ENCODE peak calls at places on chromosome 14, in nine cellular contexts. Z, R, W, E, B, Y, F, O and X are unnamed samples.

GRCh38 chr14:54446201-54446693 is 5.1 kb upstream of the CNIH1 start:
- DNase-seq in B (peak; percentile 32), W (no peak), E (peak; percentile 75), Z (no peak), Y (peak; percentile 71), F (peak; percentile 67), R (no peak), O (peak; percentile 90), X (no peak)

GRCh38 chr14:80202888-80203562 is 8.3 kb downstream of the DIO2 start:
- DNase-seq in O (no peak), F (no peak), R (no peak), Z (peak; percentile 81), B (peak; percentile 18), W (no peak), Y (peak; percentile 27), E (peak; percentile 39), X (no peak)

GRCh38 chr14:67461341-67461985 is 27.1 kb downstream of the TMEM229B start:
- DNase-seq in B (peak; percentile 33), W (peak; percentile 8), Z (no peak), F (no peak), Y (no peak), O (no peak), E (no peak), R (no peak), X (no peak)

GRCh38 chr14:56422703-56423213 is 156.8 kb upstream of the TMEM260 start:
- DNase-seq in Z (peak; percentile 78), B (peak; percentile 74), W (peak; percentile 85), F (peak; percentile 64), R (peak; percentile 23), O (peak; percentile 70), Y (peak; percentile 79), E (peak; percentile 42), X (peak; percentile 91)

GRCh38 chr14:61872452-61872851 is 110.2 kb downstream of the SNAPC1 start:
- DNase-seq in B (no peak), F (no peak), Z (no peak), E (no peak), Y (no peak), R (no peak), O (no peak), W (no peak), X (no peak)

GRCh38 chr14:20492486-20492885 is 12.9 kb upstream of the RNASE10 start:
- DNase-seq in W (no peak), O (no peak), Z (no peak), Y (no peak), F (no peak), B (no peak), E (no peak), R (no peak), X (no peak)

GRCh38 chr14:69050235-69051184 is 71.4 kb upstream of the ACTN1 start:
- DNase-seq in F (no peak), R (no peak), Z (peak; percentile 41), O (no peak), B (no peak), Y (no peak), E (no peak), W (no peak), X (no peak)

GRCh38 chr14:95196268-95196667 is 38.9 kb upstream of the DICER1 start:
- DNase-seq in O (no peak), Y (peak; percentile 14), W (no peak), R (no peak), F (no peak), Z (peak; percentile 45), E (no peak), B (no peak), X (no peak)

GRCh38 chr14:93924592-93925355 is 2.4 kb upstream of the FAM181A start:
- DNase-seq in R (no peak), W (no peak), F (no peak), Y (no peak), Z (no peak), E (no peak), O (no peak), B (no peak), X (no peak)

GRCh38 chr14:98137626-98138025 is 1134.4 kb downstream of the BCL11B start:
- DNase-seq in B (no peak), R (no peak), Z (no peak), O (no peak), E (no peak), F (no peak), W (no peak), Y (no peak), X (no peak)

GRCh38 chr14:91947196-91948184 is at the start of gene FBLN5:
- DNase-seq in E (peak; percentile 38), B (peak; percentile 93), Z (peak; percentile 83), R (peak; percentile 81), O (peak; percentile 79), Y (no peak), W (peak; percentile 95), F (peak; percentile 84), X (no peak)

GRCh38 chr14:29320261-29320660 is 553.7 kb downstream of the FOXG1 start:
- DNase-seq in W (peak; percentile 39), Z (no peak), O (no peak), Y (no peak), E (no peak), B (no peak), R (no peak), F (no peak), X (no peak)

DNA sequence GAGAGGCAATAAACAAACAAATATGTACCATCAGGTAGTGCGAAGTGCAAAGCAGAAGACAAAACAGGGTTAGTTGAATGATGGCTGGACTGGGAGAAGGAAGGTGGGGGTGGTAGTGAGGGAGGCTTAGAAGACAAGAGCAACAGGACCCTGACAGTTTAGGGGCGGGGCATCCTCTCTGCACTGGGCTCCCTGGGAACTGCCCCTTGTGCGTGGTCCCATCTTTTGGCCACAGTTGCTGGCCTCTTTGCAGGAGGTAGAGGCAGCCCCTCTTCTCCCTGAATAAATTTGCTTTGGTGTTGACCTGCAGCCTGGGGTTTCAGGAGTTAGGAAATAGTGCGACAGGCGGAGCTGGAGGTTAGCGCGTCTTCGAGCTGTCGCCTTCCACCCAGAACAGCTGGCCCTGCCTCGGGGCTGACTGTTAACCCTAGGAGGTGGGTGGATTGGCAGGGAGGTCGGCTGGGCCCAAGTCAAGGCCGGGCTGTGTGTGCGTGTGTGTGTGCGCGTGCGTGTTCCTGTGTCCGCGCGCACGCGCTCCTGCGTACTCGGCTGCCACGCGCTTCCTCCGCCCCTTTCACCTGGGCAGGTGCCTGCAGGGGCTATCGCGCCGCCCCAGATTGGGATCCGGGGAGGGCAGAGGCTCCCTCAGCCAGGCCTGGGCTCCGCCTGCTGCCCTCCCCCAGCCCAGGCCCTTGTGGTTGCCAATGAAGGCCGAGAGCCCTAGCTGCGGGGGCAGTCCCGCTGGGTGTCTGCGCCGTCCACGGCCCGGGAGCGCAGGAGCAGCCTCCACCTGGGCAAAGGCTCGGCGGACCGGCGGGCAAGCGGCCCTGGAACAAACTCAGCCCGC is 180.8 kb downstream of the ADCK1 start:
- DNase-seq in F (peak; percentile 37), W (no peak), B (no peak), Y (no peak), O (no peak), Z (peak; percentile 71), E (peak; percentile 36), R (peak; percentile 19), X (no peak)
- TF ChIP-seq CTCF in F (no peak), W (no peak), B (no peak), Y (no peak), O (no peak), Z (no peak), E (no peak), R (no peak), X (no peak)

GRCh38 chr14:65107200-65107599 is 4.9 kb upstream of the MAX start:
- DNase-seq in R (no peak), Y (no peak), B (no peak), F (no peak), O (no peak), W (no peak), E (no peak), Z (no peak), X (no peak)
- H3K4me3 ChIP-seq in R (no peak overlapping the region), Y (no peak overlapping the region), B (no peak overlapping the region), F (no peak overlapping the region), O (no peak overlapping the region), W (no peak overlapping the region), E (no peak overlapping the region), Z (no peak overlapping the region), X (no peak overlapping the region)

GRCh38 chr14:76040704-76041103 is 55.1 kb downstream of the IFT43 start:
- DNase-seq in O (no peak), F (no peak), Z (no peak), E (no peak), B (no peak), W (no peak), Y (no peak), R (no peak), X (no peak)
- TF ChIP-seq CTCF in O (no peak), F (no peak), Z (no peak), E (no peak), B (no peak), W (no peak), Y (no peak), R (no peak), X (no peak)

GRCh38 chr14:100374270-100374669 is 51.1 kb downstream of the SLC25A47 start:
- DNase-seq in Z (no peak), B (no peak), Y (no peak), R (no peak), E (no peak), F (no peak), O (no peak), W (no peak), X (no peak)

GRCh38 chr14:100375273-100375962 is 52.3 kb downstream of the SLC25A47 start:
- DNase-seq in E (peak; percentile 74), O (peak; percentile 73), Z (peak; percentile 66), Y (peak; percentile 44), F (peak; percentile 65), W (peak; percentile 98), B (peak; percentile 94), R (peak; percentile 79), X (no peak)

GRCh38 chr14:100376751-100377171 is 53.6 kb downstream of the SLC25A47 start:
- DNase-seq in E (no peak), O (no peak), F (no peak), B (peak; percentile 31), Y (peak; percentile 58), W (peak; percentile 56), R (no peak), Z (peak; percentile 51), X (no peak)

GRCh38 chr14:100375963-100376735 is 53.0 kb downstream of the SLC25A47 start:
- DNase-seq in B (peak; percentile 94), O (peak; percentile 95), Z (peak; percentile 96), E (peak; percentile 93), W (peak; percentile 99), Y (peak; percentile 97), R (peak; percentile 96), F (peak; percentile 96), X (peak; percentile 79)

DNA sequence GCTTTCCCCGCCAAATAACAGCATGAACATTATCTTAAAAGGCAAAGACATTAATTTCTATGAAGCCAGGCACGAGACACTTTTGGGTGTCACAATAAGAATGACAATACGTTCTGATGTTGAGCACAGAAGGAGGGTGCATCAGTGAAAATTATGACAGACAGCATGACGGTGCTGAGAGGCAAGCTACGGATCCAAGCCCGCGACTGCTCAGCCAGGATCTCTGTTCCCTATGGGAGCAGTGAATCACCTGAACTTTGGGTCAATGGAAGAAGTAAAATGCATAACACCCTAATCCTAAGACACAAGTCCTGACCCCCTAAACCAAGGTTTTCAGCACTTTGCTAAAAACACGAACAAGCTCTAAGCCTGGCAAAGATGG is 51.7 kb downstream of the SLC25A47 start:
- DNase-seq in Y (no peak), Z (no peak), O (no peak), R (no peak), B (peak; percentile 76), W (peak; percentile 43), F (no peak), E (no peak), X (no peak)
- H3K4me3 ChIP-seq in Y (peak overlapping the region; percentile 92), Z (peak overlapping the region; percentile 93), O (peak overlapping the region; percentile 78), R (peak overlapping the region; percentile 89), B (peak overlapping the region; percentile 82), W (peak overlapping the region; percentile 97), F (peak overlapping the region; percentile 72), E (peak overlapping the region; percentile 89), X (peak overlapping the region; percentile 98)